ENCODE peak calls at places on chromosomes 4 and X, in five cellular contexts. O is fibroblast of lung, A is HCT116, Q is H1, Z is PC-3. K is an unnamed sample.

GRCh38 chrX:154355094-154355775 is 19.2 kb downstream of the FLNA start:
- DNase-seq in O (no peak), A (no peak), Q (no peak), Z (no peak), K (no peak)

GRCh38 chrX:133969191-133969590 is 16.2 kb downstream of the GPC3 start:
- DNase-seq in O (no peak), A (no peak), Q (no peak), Z (no peak), K (no peak)

GRCh38 chrX:9635368-9635767 is 130.3 kb downstream of the GPR143 start:
- DNase-seq in O (no peak), A (no peak), Q (no peak), Z (no peak), K (no peak)

GRCh38 chr4:76305033-76305687 is 1.4 kb upstream of the STBD1 start:
- DNase-seq in O (no peak), A (no peak), Q (no peak), Z (no peak), K (no peak)

GRCh38 chr4:183396187-183396738 is 48.2 kb upstream of the CDKN2AIP start:
- DNase-seq in O (no peak), A (no peak), Q (no peak), Z (no peak), K (no peak)

GRCh38 chrX:148049441-148049840 is 68.3 kb downstream of the FMR1NB start:
- DNase-seq in O (peak; percentile 45), A (peak; percentile 1), Q (no peak), Z (peak; percentile 56), K (peak; percentile 18)

GRCh38 chrX:9369802-9370291 is 95.0 kb upstream of the TBL1X start:
- DNase-seq in O (no peak), A (no peak), Q (no peak), Z (no peak), K (peak; percentile 52)

GRCh38 chrX:103330601-103331397 is 760 bp downstream of the TCEAL7 start:
- DNase-seq in O (peak; percentile 1), A (no peak), Q (no peak), Z (no peak), K (peak; percentile 6)

GRCh38 chrX:72368796-72369195 is 63.1 kb upstream of the CITED1 start:
- DNase-seq in O (no peak), A (no peak), Q (no peak), Z (no peak), K (no peak)

GRCh38 chr4:158176108-158176507 is 3.3 kb upstream of the GASK1B start:
- DNase-seq in O (no peak), A (peak; percentile 56), Q (no peak), Z (peak; percentile 78), K (peak; percentile 60)

GRCh38 chr4:37827030-37827705 is 682 bp downstream of the PGM2 start:
- DNase-seq in O (peak; percentile 61), A (no peak), Q (no peak), Z (peak; percentile 75), K (peak; percentile 50)

GRCh38 chr4:4415806-4416805 is 29.2 kb downstream of the NSG1 start:
- DNase-seq in O (no peak), A (no peak), Q (no peak), Z (no peak), K (no peak)

GRCh38 chr4:70583952-70584834 is 7.9 kb upstream of the AMBN start:
- DNase-seq in O (no peak), A (peak; percentile 94), Q (no peak), Z (peak; percentile 100), K (no peak)

GRCh38 chrX:150465326-150465725 is 102.2 kb downstream of the MAMLD1 start:
- DNase-seq in O (no peak), A (no peak), Q (no peak), Z (no peak), K (no peak)

GRCh38 chr4:112352736-112353135 is 55.6 kb downstream of the ALPK1 start:
- DNase-seq in O (no peak), A (no peak), Q (no peak), Z (no peak), K (no peak)

GRCh38 chrX:150036181-150036580 is 97.9 kb upstream of the EOLA2 start:
- DNase-seq in O (peak; percentile 63), A (no peak), Q (no peak), Z (peak; percentile 83), K (peak; percentile 49)

GRCh38 chrX:153897899-153898298 is 6.6 kb upstream of the AVPR2 start:
- DNase-seq in O (no peak), A (no peak), Q (no peak), Z (no peak), K (no peak)

GRCh38 chr4:114481856-114482255 is 116.8 kb upstream of the UGT8 start:
- DNase-seq in O (no peak), A (no peak), Q (no peak), Z (no peak), K (no peak)

GRCh38 chr4:147786031-147786430 is 54.1 kb downstream of the ARHGAP10 start:
- DNase-seq in O (no peak), A (no peak), Q (no peak), Z (no peak), K (no peak)

GRCh38 chr4:158314756-158315487 is 104.6 kb downstream of the TMEM144 start:
- DNase-seq in O (peak; percentile 99), A (no peak), Q (no peak), Z (peak; percentile 88), K (peak; percentile 97)

GRCh38 chr4:1168291-1169031 is 3.9 kb downstream of the SPON2 start:
- DNase-seq in O (no peak), A (no peak), Q (no peak), Z (no peak), K (no peak)

GRCh38 chrX:15816453-15816838 is 26.2 kb downstream of the ZRSR2 start:
- DNase-seq in O (peak; percentile 21), A (no peak), Q (no peak), Z (no peak), K (no peak)

GRCh38 chr4:7691992-7692391 is 247.7 kb downstream of the AFAP1 start:
- DNase-seq in O (no peak), A (no peak), Q (no peak), Z (no peak), K (peak; percentile 14)

GRCh38 chrX:8846271-8846670 is 45.1 kb upstream of the FAM9A start:
- DNase-seq in O (peak; percentile 4), A (no peak), Q (no peak), Z (no peak), K (peak; percentile 56)

GRCh38 chr4:58247792-58248191 is 1137.6 kb upstream of the IGFBP7 start:
- DNase-seq in O (no peak), A (no peak), Q (no peak), Z (peak; percentile 53), K (no peak)

GRCh38 chr4:142356797-142357196 is 489.3 kb downstream of the INPP4B start:
- DNase-seq in O (no peak), A (no peak), Q (no peak), Z (no peak), K (no peak)
- H3K79me2 ChIP-seq in O (no peaks in the 10 kb centered on the region), A (no peaks in the 10 kb centered on the region), Q (no peaks in the 10 kb centered on the region), Z (peaks cover 5% of the 10 kb centered on the region), K (no peaks in the 10 kb centered on the region)

GRCh38 chr4:23333556-23333945 is 556.3 kb downstream of the PPARGC1A start:
- DNase-seq in O (peak; percentile 76), A (no peak), Q (no peak), Z (peak; percentile 49), K (peak; percentile 96)

GRCh38 chr4:23337292-23337691 is 552.6 kb downstream of the PPARGC1A start:
- DNase-seq in O (no peak), A (no peak), Q (no peak), Z (peak; percentile 37), K (no peak)

GRCh38 chr4:23332266-23332665 is 557.6 kb downstream of the PPARGC1A start:
- DNase-seq in O (no peak), A (no peak), Q (no peak), Z (no peak), K (peak; percentile 74)

GRCh38 chr4:23333946-23334878 is 555.6 kb downstream of the PPARGC1A start:
- DNase-seq in O (peak; percentile 98), A (no peak), Q (no peak), Z (peak; percentile 77), K (peak; percentile 100)
- H3K9ac ChIP-seq in O (no peak overlapping the region), A (no peak overlapping the region), Q (no peak overlapping the region), Z (peak overlapping the region; percentile 15), K (peak overlapping the region; percentile 20)

GRCh38 chr4:41882622-41883347 is 52.4 kb upstream of the TMEM33 start:
- DNase-seq in O (peak; percentile 39), A (no peak), Q (no peak), Z (peak; percentile 39), K (no peak)

GRCh38 chr4:41881931-41882621 is 53.2 kb upstream of the TMEM33 start:
- DNase-seq in O (no peak), A (no peak), Q (no peak), Z (no peak), K (no peak)

GRCh38 chr4:41879552-41879951 is 55.7 kb upstream of the TMEM33 start:
- DNase-seq in O (no peak), A (no peak), Q (no peak), Z (no peak), K (no peak)

GRCh38 chr4:41880022-41880837 is 55.0 kb upstream of the TMEM33 start:
- DNase-seq in O (no peak), A (no peak), Q (no peak), Z (no peak), K (no peak)

DNA sequence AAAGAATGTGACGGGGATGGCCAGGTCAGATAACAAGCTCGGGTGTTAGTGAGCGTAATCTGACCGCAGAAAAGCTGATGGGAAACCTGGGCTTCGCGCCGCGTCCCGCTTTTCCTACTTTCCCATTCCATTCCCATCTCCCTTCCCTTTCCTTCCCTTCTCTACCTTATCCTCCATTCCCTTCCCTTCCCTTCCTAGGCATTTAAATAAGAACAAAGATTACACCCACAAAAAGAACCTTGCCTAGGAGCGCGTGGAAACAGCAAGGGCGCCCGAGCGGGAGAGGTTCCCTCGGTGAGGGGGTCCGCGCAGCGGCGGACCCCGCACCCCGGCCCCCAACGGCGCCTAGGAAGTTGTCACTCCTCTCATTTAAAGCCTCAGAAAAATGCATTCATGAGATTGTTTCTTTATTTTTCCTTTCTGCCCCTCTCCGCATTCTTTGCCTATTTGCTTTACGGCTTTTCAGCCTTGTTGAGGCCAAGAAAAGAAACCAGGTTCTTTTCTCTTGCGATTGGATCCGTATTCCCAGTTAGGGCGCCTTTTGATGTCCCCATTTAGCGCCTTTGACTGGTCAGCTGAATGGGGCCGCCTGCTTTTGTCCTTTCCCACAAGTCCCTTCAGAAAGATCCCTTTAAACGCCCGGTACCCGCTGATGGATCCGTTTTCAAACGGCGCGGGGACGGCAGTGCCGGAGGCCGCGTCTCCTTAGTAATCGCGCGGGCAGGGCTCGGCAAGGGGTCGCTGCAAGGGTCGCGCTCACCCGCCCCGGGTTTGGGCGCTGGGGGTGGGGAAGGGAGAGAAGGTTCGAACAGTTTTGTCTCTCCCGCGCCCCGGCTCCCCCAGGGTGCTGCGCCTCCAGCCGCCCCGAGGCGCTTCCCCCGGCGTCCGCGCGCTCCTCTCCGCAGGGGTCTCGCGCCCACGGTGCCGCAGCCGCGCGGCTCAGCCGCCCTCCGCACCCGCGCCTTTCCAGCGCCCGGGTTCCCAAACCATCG is 54.1 kb upstream of the TMEM33 start:
- DNase-seq in O (peak; percentile 21), A (no peak), Q (no peak), Z (no peak), K (no peak)
- TF ChIP-seq EZH2 in O (peak; percentile 71), A (no peak), Q (peak; percentile 89), Z (no peak), K (no peak)

GRCh38 chr4:121675715-121676114 is 21.1 kb downstream of the ANXA5 start:
- DNase-seq in O (peak; percentile 47), A (no peak), Q (no peak), Z (no peak), K (no peak)
- H3K79me2 ChIP-seq in O (peaks cover 47% of the 10 kb centered on the region), A (no peaks in the 10 kb centered on the region), Q (no peaks in the 10 kb centered on the region), Z (peaks cover 13% of the 10 kb centered on the region), K (peaks cover 70% of the 10 kb centered on the region)

K was measured in astrocyte.